ENCODE peak calls at places on chromosomes 3 and 15, in eight cellular contexts. One of them, this sample, is unnamed.
A peak's percentile ranks its signal among the peaks of the same experiment; 100 is the strongest.

GRCh38 chr3:169478566-169479313 is 184.8 kb downstream of the MECOM start:
- DNase-seq in activated CD4-positive, CD25-positive, alpha-beta regulatory T cell: no peak
- DNase-seq in NCI-H524: no peak
- DNase-seq in foreskin melanocyte: no peak
- DNase-seq in A549: no peak
- DNase-seq in AG08395: no peak
- DNase-seq in HuH-7.5: no peak
- DNase-seq in mesendoderm: peak; percentile 87
- DNase-seq in this sample: no peak

GRCh38 chr3:99920530-99921376 is 103.1 kb downstream of the CMSS1 start:
- DNase-seq in activated CD4-positive, CD25-positive, alpha-beta regulatory T cell: no peak
- DNase-seq in NCI-H524: no peak
- DNase-seq in foreskin melanocyte: no peak
- DNase-seq in A549: no peak
- DNase-seq in AG08395: peak; percentile 53
- DNase-seq in HuH-7.5: no peak
- DNase-seq in mesendoderm: peak; percentile 91
- DNase-seq in this sample: no peak

GRCh38 chr15:67730135-67730534 is 95.2 kb upstream of the SKOR1 start:
- DNase-seq in activated CD4-positive, CD25-positive, alpha-beta regulatory T cell: no peak
- DNase-seq in NCI-H524: no peak
- DNase-seq in foreskin melanocyte: no peak
- DNase-seq in A549: no peak
- DNase-seq in AG08395: no peak
- DNase-seq in HuH-7.5: no peak
- DNase-seq in mesendoderm: no peak
- DNase-seq in this sample: no peak

GRCh38 chr3:29279276-29279675 is 1.6 kb upstream of the RBMS3 start:
- DNase-seq in activated CD4-positive, CD25-positive, alpha-beta regulatory T cell: no peak
- DNase-seq in NCI-H524: no peak
- DNase-seq in foreskin melanocyte: no peak
- DNase-seq in A549: no peak
- DNase-seq in AG08395: no peak
- DNase-seq in HuH-7.5: no peak
- DNase-seq in mesendoderm: no peak
- DNase-seq in this sample: no peak

GRCh38 chr15:24039683-24040082 is 352.6 kb upstream of the NDN start:
- DNase-seq in activated CD4-positive, CD25-positive, alpha-beta regulatory T cell: no peak
- DNase-seq in NCI-H524: no peak
- DNase-seq in foreskin melanocyte: no peak
- DNase-seq in A549: no peak
- DNase-seq in AG08395: no peak
- DNase-seq in HuH-7.5: no peak
- DNase-seq in mesendoderm: peak; percentile 31
- DNase-seq in this sample: no peak

GRCh38 chr3:150407818-150408231 is 273 bp upstream of the TSC22D2 start:
- DNase-seq in activated CD4-positive, CD25-positive, alpha-beta regulatory T cell: no peak
- DNase-seq in NCI-H524: no peak
- DNase-seq in foreskin melanocyte: no peak
- DNase-seq in A549: peak; percentile 64
- DNase-seq in AG08395: no peak
- DNase-seq in HuH-7.5: no peak
- DNase-seq in mesendoderm: peak; percentile 95
- DNase-seq in this sample: no peak

GRCh38 chr15:25849431-25849921 is 13.7 kb downstream of the ATP10A start:
- DNase-seq in activated CD4-positive, CD25-positive, alpha-beta regulatory T cell: no peak
- DNase-seq in NCI-H524: no peak
- DNase-seq in foreskin melanocyte: peak; percentile 76
- DNase-seq in A549: no peak
- DNase-seq in AG08395: peak; percentile 85
- DNase-seq in HuH-7.5: no peak
- DNase-seq in mesendoderm: no peak
- DNase-seq in this sample: no peak

GRCh38 chr15:63469190-63469589 is 35.2 kb upstream of the USP3 start:
- DNase-seq in activated CD4-positive, CD25-positive, alpha-beta regulatory T cell: no peak
- DNase-seq in NCI-H524: no peak
- DNase-seq in foreskin melanocyte: no peak
- DNase-seq in A549: no peak
- DNase-seq in AG08395: no peak
- DNase-seq in HuH-7.5: no peak
- DNase-seq in mesendoderm: no peak
- DNase-seq in this sample: no peak

GRCh38 chr15:81343371-81343770 is 19.4 kb upstream of the STARD5 start:
- DNase-seq in activated CD4-positive, CD25-positive, alpha-beta regulatory T cell: no peak
- DNase-seq in NCI-H524: no peak
- DNase-seq in foreskin melanocyte: no peak
- DNase-seq in A549: no peak
- DNase-seq in AG08395: no peak
- DNase-seq in HuH-7.5: no peak
- DNase-seq in mesendoderm: no peak
- DNase-seq in this sample: no peak

GRCh38 chr3:74267583-74268184 is 346.8 kb downstream of the CNTN3 start:
- DNase-seq in activated CD4-positive, CD25-positive, alpha-beta regulatory T cell: no peak
- DNase-seq in NCI-H524: peak; percentile 59
- DNase-seq in foreskin melanocyte: peak; percentile 41
- DNase-seq in A549: peak; percentile 1
- DNase-seq in AG08395: no peak
- DNase-seq in HuH-7.5: no peak
- DNase-seq in mesendoderm: peak; percentile 79
- DNase-seq in this sample: no peak

GRCh38 chr15:95988574-95988887 is 342.0 kb upstream of the NR2F2 start:
- DNase-seq in activated CD4-positive, CD25-positive, alpha-beta regulatory T cell: no peak
- DNase-seq in NCI-H524: no peak
- DNase-seq in foreskin melanocyte: no peak
- DNase-seq in A549: no peak
- DNase-seq in AG08395: no peak
- DNase-seq in HuH-7.5: peak; percentile 32
- DNase-seq in mesendoderm: peak; percentile 0
- DNase-seq in this sample: no peak

GRCh38 chr15:96181873-96182301 is 148.6 kb upstream of the NR2F2 start:
- DNase-seq in activated CD4-positive, CD25-positive, alpha-beta regulatory T cell: no peak
- DNase-seq in NCI-H524: no peak
- DNase-seq in foreskin melanocyte: no peak
- DNase-seq in A549: no peak
- DNase-seq in AG08395: peak; percentile 75
- DNase-seq in HuH-7.5: no peak
- DNase-seq in mesendoderm: peak; percentile 29
- DNase-seq in this sample: no peak

GRCh38 chr3:177528306-177529070 is 331.2 kb upstream of the TBL1XR1 start:
- DNase-seq in activated CD4-positive, CD25-positive, alpha-beta regulatory T cell: no peak
- DNase-seq in NCI-H524: no peak
- DNase-seq in foreskin melanocyte: no peak
- DNase-seq in A549: no peak
- DNase-seq in AG08395: no peak
- DNase-seq in HuH-7.5: no peak
- DNase-seq in mesendoderm: no peak
- DNase-seq in this sample: no peak

GRCh38 chr3:46027736-46028397 is 584 bp upstream of the XCR1 start:
- DNase-seq in activated CD4-positive, CD25-positive, alpha-beta regulatory T cell: no peak
- DNase-seq in NCI-H524: no peak
- DNase-seq in foreskin melanocyte: no peak
- DNase-seq in A549: no peak
- DNase-seq in AG08395: no peak
- DNase-seq in HuH-7.5: no peak
- DNase-seq in mesendoderm: peak; percentile 44
- DNase-seq in this sample: no peak

GRCh38 chr3:9715127-9715526 is 11.5 kb downstream of the CPNE9 start:
- DNase-seq in activated CD4-positive, CD25-positive, alpha-beta regulatory T cell: no peak
- DNase-seq in NCI-H524: no peak
- DNase-seq in foreskin melanocyte: no peak
- DNase-seq in A549: no peak
- DNase-seq in AG08395: no peak
- DNase-seq in HuH-7.5: no peak
- DNase-seq in mesendoderm: peak; percentile 44
- DNase-seq in this sample: no peak

GRCh38 chr15:29170496-29170895 is 99.1 kb downstream of the NSMCE3 start:
- DNase-seq in activated CD4-positive, CD25-positive, alpha-beta regulatory T cell: no peak
- DNase-seq in NCI-H524: no peak
- DNase-seq in foreskin melanocyte: peak; percentile 80
- DNase-seq in A549: no peak
- DNase-seq in AG08395: no peak
- DNase-seq in HuH-7.5: no peak
- DNase-seq in mesendoderm: no peak
- DNase-seq in this sample: no peak

GRCh38 chr15:41465822-41466421 is 27.8 kb upstream of the ITPKA start:
- DNase-seq in activated CD4-positive, CD25-positive, alpha-beta regulatory T cell: no peak
- DNase-seq in NCI-H524: peak; percentile 71
- DNase-seq in foreskin melanocyte: peak; percentile 35
- DNase-seq in A549: peak; percentile 31
- DNase-seq in AG08395: peak; percentile 65
- DNase-seq in HuH-7.5: no peak
- DNase-seq in mesendoderm: peak; percentile 55
- DNase-seq in this sample: no peak